ENCODE peak calls at places on chromosome 3, in ten cellular contexts. One of them, this sample, is unnamed.

GRCh38 chr3:146166450-146167222 is 5.7 kb upstream of the PLOD2 start:
- DNase-seq in CD14-positive monocyte: no peak
- DNase-seq in mucosa of descending colon: no peak
- DNase-seq in NCI-H1092 treated with DMSO at 0.1 percent for 48 hours: no peak
- DNase-seq in stimulated activated CD8-positive, alpha-beta memory T cell treated with anti-CD3 and anti-CD28 coated beads, Interleukin-4, amount 100 ng/mL, for 24 hours: no peak
- DNase-seq in retina: no peak
- DNase-seq in HFF-Myc: no peak
- DNase-seq in lower leg skin: no peak
- DNase-seq in GM20000: no peak
- DNase-seq in D341Med: no peak
- DNase-seq in this sample: no peak

GRCh38 chr3:64462203-64463120 is 225.3 kb downstream of the ADAMTS9 start:
- DNase-seq in CD14-positive monocyte: no peak
- DNase-seq in mucosa of descending colon: no peak
- DNase-seq in NCI-H1092 treated with DMSO at 0.1 percent for 48 hours: no peak
- DNase-seq in stimulated activated CD8-positive, alpha-beta memory T cell treated with anti-CD3 and anti-CD28 coated beads, Interleukin-4, amount 100 ng/mL, for 24 hours: no peak
- DNase-seq in retina: peak
- DNase-seq in HFF-Myc: no peak
- DNase-seq in lower leg skin: no peak
- DNase-seq in GM20000: no peak
- DNase-seq in D341Med: peak
- DNase-seq in this sample: no peak

GRCh38 chr3:186152361-186152798 is 43.5 kb upstream of the ETV5 start:
- DNase-seq in CD14-positive monocyte: no peak
- DNase-seq in mucosa of descending colon: no peak
- DNase-seq in NCI-H1092 treated with DMSO at 0.1 percent for 48 hours: no peak
- DNase-seq in stimulated activated CD8-positive, alpha-beta memory T cell treated with anti-CD3 and anti-CD28 coated beads, Interleukin-4, amount 100 ng/mL, for 24 hours: no peak
- DNase-seq in retina: no peak
- DNase-seq in HFF-Myc: no peak
- DNase-seq in lower leg skin: no peak
- DNase-seq in GM20000: no peak
- DNase-seq in D341Med: no peak
- DNase-seq in this sample: no peak

GRCh38 chr3:15097889-15098288 is 1.1 kb downstream of the RBSN start:
- DNase-seq in CD14-positive monocyte: no peak
- DNase-seq in mucosa of descending colon: no peak
- DNase-seq in NCI-H1092 treated with DMSO at 0.1 percent for 48 hours: no peak
- DNase-seq in stimulated activated CD8-positive, alpha-beta memory T cell treated with anti-CD3 and anti-CD28 coated beads, Interleukin-4, amount 100 ng/mL, for 24 hours: peak
- DNase-seq in retina: no peak
- DNase-seq in HFF-Myc: no peak
- DNase-seq in lower leg skin: no peak
- DNase-seq in GM20000: no peak
- DNase-seq in D341Med: no peak
- DNase-seq in this sample: no peak

GRCh38 chr3:48372862-48373435 is 930 bp downstream of the FBXW12 start:
- DNase-seq in CD14-positive monocyte: no peak
- DNase-seq in mucosa of descending colon: no peak
- DNase-seq in NCI-H1092 treated with DMSO at 0.1 percent for 48 hours: no peak
- DNase-seq in stimulated activated CD8-positive, alpha-beta memory T cell treated with anti-CD3 and anti-CD28 coated beads, Interleukin-4, amount 100 ng/mL, for 24 hours: no peak
- DNase-seq in retina: no peak
- DNase-seq in HFF-Myc: no peak
- DNase-seq in lower leg skin: no peak
- DNase-seq in GM20000: no peak
- DNase-seq in D341Med: no peak
- DNase-seq in this sample: no peak

GRCh38 chr3:108552267-108553159 is 36.7 kb downstream of the CIP2A start:
- DNase-seq in CD14-positive monocyte: no peak
- DNase-seq in mucosa of descending colon: no peak
- DNase-seq in NCI-H1092 treated with DMSO at 0.1 percent for 48 hours: peak
- DNase-seq in stimulated activated CD8-positive, alpha-beta memory T cell treated with anti-CD3 and anti-CD28 coated beads, Interleukin-4, amount 100 ng/mL, for 24 hours: no peak
- DNase-seq in retina: peak
- DNase-seq in HFF-Myc: peak
- DNase-seq in lower leg skin: no peak
- DNase-seq in GM20000: peak
- DNase-seq in D341Med: no peak
- DNase-seq in this sample: no peak

GRCh38 chr3:67790043-67790442 is 135.6 kb upstream of the SUCLG2 start:
- DNase-seq in CD14-positive monocyte: no peak
- DNase-seq in mucosa of descending colon: peak
- DNase-seq in NCI-H1092 treated with DMSO at 0.1 percent for 48 hours: no peak
- DNase-seq in stimulated activated CD8-positive, alpha-beta memory T cell treated with anti-CD3 and anti-CD28 coated beads, Interleukin-4, amount 100 ng/mL, for 24 hours: peak
- DNase-seq in retina: peak
- DNase-seq in HFF-Myc: no peak
- DNase-seq in lower leg skin: no peak
- DNase-seq in GM20000: peak
- DNase-seq in D341Med: peak
- DNase-seq in this sample: peak

GRCh38 chr3:94061297-94061696 is 1.4 kb downstream of the DHFR2 start:
- DNase-seq in CD14-positive monocyte: no peak
- DNase-seq in mucosa of descending colon: no peak
- DNase-seq in NCI-H1092 treated with DMSO at 0.1 percent for 48 hours: no peak
- DNase-seq in stimulated activated CD8-positive, alpha-beta memory T cell treated with anti-CD3 and anti-CD28 coated beads, Interleukin-4, amount 100 ng/mL, for 24 hours: no peak
- DNase-seq in retina: no peak
- DNase-seq in HFF-Myc: no peak
- DNase-seq in lower leg skin: no peak
- DNase-seq in GM20000: no peak
- DNase-seq in D341Med: no peak
- DNase-seq in this sample: no peak

GRCh38 chr3:170307998-170308398 is 49.5 kb upstream of the SKIL start:
- DNase-seq in CD14-positive monocyte: no peak
- DNase-seq in mucosa of descending colon: no peak
- DNase-seq in NCI-H1092 treated with DMSO at 0.1 percent for 48 hours: no peak
- DNase-seq in stimulated activated CD8-positive, alpha-beta memory T cell treated with anti-CD3 and anti-CD28 coated beads, Interleukin-4, amount 100 ng/mL, for 24 hours: no peak
- DNase-seq in retina: no peak
- DNase-seq in HFF-Myc: peak
- DNase-seq in lower leg skin: no peak
- DNase-seq in GM20000: no peak
- DNase-seq in D341Med: no peak
- DNase-seq in this sample: no peak

GRCh38 chr3:196096382-196096953 is 14.6 kb upstream of the TFRC start:
- DNase-seq in CD14-positive monocyte: no peak
- DNase-seq in mucosa of descending colon: peak
- DNase-seq in NCI-H1092 treated with DMSO at 0.1 percent for 48 hours: no peak
- DNase-seq in stimulated activated CD8-positive, alpha-beta memory T cell treated with anti-CD3 and anti-CD28 coated beads, Interleukin-4, amount 100 ng/mL, for 24 hours: no peak
- DNase-seq in retina: no peak
- DNase-seq in HFF-Myc: no peak
- DNase-seq in lower leg skin: no peak
- DNase-seq in GM20000: peak
- DNase-seq in D341Med: no peak
- DNase-seq in this sample: no peak

GRCh38 chr3:49471856-49472495 is 1.9 kb downstream of the DAG1 start:
- DNase-seq in CD14-positive monocyte: no peak
- DNase-seq in mucosa of descending colon: no peak
- DNase-seq in NCI-H1092 treated with DMSO at 0.1 percent for 48 hours: no peak
- DNase-seq in stimulated activated CD8-positive, alpha-beta memory T cell treated with anti-CD3 and anti-CD28 coated beads, Interleukin-4, amount 100 ng/mL, for 24 hours: no peak
- DNase-seq in retina: no peak
- DNase-seq in HFF-Myc: no peak
- DNase-seq in lower leg skin: no peak
- DNase-seq in GM20000: no peak
- DNase-seq in D341Med: no peak
- DNase-seq in this sample: no peak